ENCODE peak calls at places on chromosomes 12 and 14, in eight cellular contexts. U is GM23338, Y is lung, S is fibroblast of mammary gland, T is HFFc6, I is A549, H is GM12878, F is stomach. O is an unnamed sample.
A peak's percentile ranks its signal among the peaks of the same experiment; 100 is the strongest.

GRCh38 chr14:22887260-22887989 is 4.4 kb downstream of the REM2 start:
- DNase-seq in Y (peak; percentile 73), I (peak; percentile 91), F (peak; percentile 78), U (peak; percentile 95), S (peak; percentile 65), T (peak; percentile 69), H (peak; percentile 80), O (peak; percentile 80)

GRCh38 chr12:121116318-121117225 is 16.1 kb upstream of the P2RX7 start:
- DNase-seq in U (no peak), H (no peak), F (no peak), T (no peak), I (no peak), Y (no peak), S (no peak), O (no peak)

GRCh38 chr12:126617312-126617711 is 1552.1 kb downstream of the AACS start:
- DNase-seq in U (peak; percentile 27), Y (no peak), T (peak; percentile 0), F (no peak), S (peak; percentile 10), H (no peak), I (peak; percentile 11), O (no peak)

GRCh38 chr14:36652542-36653201 is 9.0 kb upstream of the PAX9 start:
- DNase-seq in F (no peak), U (no peak), H (no peak), T (no peak), Y (no peak), I (no peak), S (peak; percentile 16), O (no peak)

GRCh38 chr12:89151536-89151935 is 200.8 kb downstream of the DUSP6 start:
- DNase-seq in S (no peak), T (no peak), I (no peak), Y (no peak), H (no peak), F (no peak), U (peak; percentile 28), O (no peak)

GRCh38 chr12:60724475-60724874 is 1128.6 kb downstream of the SLC16A7 start:
- DNase-seq in S (no peak), Y (no peak), F (no peak), H (no peak), I (no peak), T (no peak), U (no peak), O (no peak)

GRCh38 chr12:71438670-71439361 is 782 bp upstream of the LGR5 start:
- DNase-seq in I (peak; percentile 6), Y (no peak), H (no peak), T (no peak), U (peak; percentile 26), S (no peak), F (no peak), O (peak; percentile 22)

GRCh38 chr12:131449027-131449426 is 261.9 kb upstream of the SFSWAP start:
- DNase-seq in F (no peak), U (no peak), I (no peak), Y (no peak), H (no peak), S (no peak), T (no peak), O (no peak)

GRCh38 chr12:68608191-68608590 is 2.5 kb upstream of the RAP1B start:
- DNase-seq in H (no peak), Y (no peak), I (no peak), U (no peak), T (no peak), S (no peak), F (no peak), O (no peak)

GRCh38 chr12:32139064-32139421 is 32.4 kb downstream of the BICD1 start:
- DNase-seq in I (no peak), F (no peak), Y (no peak), U (peak; percentile 37), S (peak; percentile 62), H (peak; percentile 92), T (no peak), O (peak; percentile 67)

GRCh38 chr12:47545938-47546609 is 159.8 kb downstream of the RPAP3 start:
- DNase-seq in U (no peak), S (peak; percentile 13), I (no peak), Y (no peak), T (no peak), H (no peak), F (no peak), O (no peak)

GRCh38 chr14:65637780-65638179 is 225.2 kb downstream of the FUT8 start:
- DNase-seq in H (peak; percentile 72), Y (no peak), T (no peak), S (peak; percentile 54), F (no peak), U (no peak), I (no peak), O (peak; percentile 77)

GRCh38 chr14:65356327-65356836 is 56.1 kb upstream of the FUT8 start:
- DNase-seq in U (peak; percentile 21), T (peak; percentile 84), F (peak; percentile 72), H (no peak), S (peak; percentile 96), I (peak; percentile 47), Y (no peak), O (no peak)

GRCh38 chr12:116964004-116964739 is 53.4 kb downstream of the FBXW8 start:
- DNase-seq in Y (no peak), U (no peak), S (no peak), I (no peak), F (no peak), T (no peak), H (no peak), O (no peak)

GRCh38 chr12:120764766-120765165 is 39.1 kb downstream of the ACADS start:
- DNase-seq in H (no peak), F (no peak), S (peak; percentile 25), T (no peak), Y (no peak), I (no peak), U (no peak), O (no peak)

GRCh38 chr12:125436686-125437085 is 371.5 kb downstream of the AACS start:
- DNase-seq in S (no peak), I (no peak), H (no peak), T (no peak), Y (no peak), U (no peak), F (no peak), O (no peak)

GRCh38 chr12:130650131-130650530 is 66.0 kb downstream of the RIMBP2 start:
- DNase-seq in Y (no peak), I (no peak), T (no peak), U (no peak), S (no peak), F (no peak), H (no peak), O (no peak)

GRCh38 chr12:29726741-29727348 is 56.9 kb downstream of the TMTC1 start:
- DNase-seq in S (no peak), H (no peak), U (no peak), F (no peak), I (no peak), T (no peak), Y (no peak), O (no peak)

GRCh38 chr12:63955831-63956685 is 111.6 kb downstream of the SRGAP1 start:
- DNase-seq in F (no peak), Y (peak; percentile 54), H (no peak), T (no peak), U (no peak), S (peak; percentile 94), I (peak; percentile 17), O (no peak)

DNA sequence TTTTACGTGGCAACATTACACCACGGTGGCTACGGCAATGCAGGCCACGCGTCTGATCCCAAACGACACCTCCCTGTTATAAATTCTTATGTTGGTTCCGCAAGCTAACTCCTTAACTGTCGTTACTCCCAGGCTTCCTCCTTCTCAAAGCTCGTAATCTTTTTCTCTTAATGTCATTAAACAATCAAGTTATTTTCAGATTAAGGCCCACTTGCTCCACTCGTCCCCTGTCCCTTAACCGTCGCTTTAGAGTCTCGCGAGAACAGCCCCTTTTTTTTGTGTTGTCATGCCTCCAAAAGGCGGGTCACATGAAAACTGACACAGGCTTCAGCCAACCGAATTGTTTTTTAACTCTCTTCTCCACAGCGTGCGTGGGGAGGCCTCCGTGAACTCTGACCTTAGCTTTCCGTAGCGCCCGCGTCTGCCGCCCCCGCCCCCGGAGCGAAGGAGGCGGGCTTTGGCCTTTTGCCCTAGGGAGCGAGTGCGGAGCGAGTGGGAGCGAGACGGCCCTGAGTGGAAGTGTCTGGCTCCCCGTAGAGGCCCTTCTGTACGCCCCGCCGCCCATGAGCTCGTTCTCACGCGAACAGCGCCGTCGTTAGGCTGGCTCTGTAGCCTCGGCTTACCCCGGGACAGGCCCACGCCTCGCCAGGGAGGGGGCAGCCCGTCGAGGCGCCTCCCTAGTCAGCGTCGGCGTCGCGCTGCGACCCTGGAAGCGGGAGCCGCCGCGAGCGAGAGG is at the start of gene CAND1:
- DNase-seq in H (peak; percentile 99), I (peak; percentile 99), T (peak; percentile 99), S (peak; percentile 99), Y (peak; percentile 97), F (peak; percentile 97), U (peak; percentile 97), O (peak; percentile 94)
- TF ChIP-seq CTCF in H (peak; percentile 20), I (peak; percentile 6), T (peak; percentile 39), S (no peak), Y (no peak), F (no peak), U (no peak), O (no peak)

GRCh38 chr12:55824726-55825125 is 4.7 kb downstream of the DNAJC14 start:
- DNase-seq in S (no peak), U (no peak), Y (no peak), T (no peak), F (no peak), I (no peak), H (no peak), O (no peak)

GRCh38 chr12:55820679-55821078 is 2.8 kb downstream of the ORMDL2 start:
- DNase-seq in T (no peak), S (peak; percentile 51), Y (no peak), I (peak; percentile 44), U (peak; percentile 53), F (no peak), H (no peak), O (no peak)

GRCh38 chr12:55823419-55823818 is 5.6 kb downstream of the ORMDL2 start:
- DNase-seq in H (no peak), F (no peak), S (no peak), I (no peak), U (no peak), T (no peak), Y (no peak), O (no peak)

GRCh38 chr12:55818886-55819285 is 1.0 kb downstream of the ORMDL2 start:
- DNase-seq in U (no peak), I (no peak), S (peak; percentile 83), H (no peak), Y (no peak), F (no peak), T (no peak), O (no peak)

GRCh38 chr12:55822228-55822627 is 4.4 kb downstream of the ORMDL2 start:
- DNase-seq in T (no peak), F (no peak), I (peak; percentile 44), H (no peak), U (peak; percentile 67), S (no peak), Y (no peak), O (no peak)
- TF ChIP-seq CTCF in T (peak; percentile 63), F (no peak), I (peak; percentile 56), H (no peak), U (peak; percentile 70), S (peak; percentile 42), Y (no peak), O (no peak)

GRCh38 chr12:94783343-94783742 is 133.0 kb upstream of the TMCC3 start:
- DNase-seq in H (no peak), T (no peak), F (no peak), S (no peak), U (no peak), Y (no peak), I (no peak), O (no peak)
- TF ChIP-seq CTCF in H (no peak), T (no peak), F (no peak), S (no peak), U (no peak), Y (no peak), I (no peak), O (no peak)

GRCh38 chr14:103141117-103141796 is 18.0 kb downstream of the TNFAIP2 start:
- DNase-seq in H (no peak), Y (peak; percentile 51), T (peak; percentile 9), F (peak; percentile 71), S (peak; percentile 55), U (peak; percentile 97), I (peak; percentile 78), O (peak; percentile 84)
- TF ChIP-seq CTCF in H (peak; percentile 95), Y (peak; percentile 27), T (peak; percentile 80), F (no peak), S (peak; percentile 87), U (peak; percentile 94), I (peak; percentile 71), O (peak; percentile 78)